ENCODE peak calls at places on chromosomes 5 and 9, in nine cellular contexts. One of them, this sample, is unnamed.

GRCh38 chr5:112417931-112418358 is 1.1 kb downstream of the EPB41L4A start:
- DNase-seq in astrocyte: peak; percentile 4
- DNase-seq in HepG2: no peak
- DNase-seq in A549: no peak
- DNase-seq in fibroblast of lung: peak; percentile 23
- DNase-seq in transverse colon: peak; percentile 50
- DNase-seq in pancreas: peak; percentile 32
- DNase-seq in lower lobe of right lung: peak; percentile 65
- DNase-seq in psoas muscle: peak; percentile 46
- DNase-seq in this sample: no peak

GRCh38 chr9:120307599-120307998 is 272.4 kb downstream of the CDK5RAP2 start:
- DNase-seq in transverse colon: no peak
- DNase-seq in pancreas: no peak
- DNase-seq in fibroblast of lung: no peak
- DNase-seq in astrocyte: no peak
- DNase-seq in A549: no peak
- DNase-seq in HepG2: no peak
- DNase-seq in psoas muscle: no peak
- DNase-seq in lower lobe of right lung: no peak
- DNase-seq in this sample: no peak

GRCh38 chr5:116388564-116389258 is 185.9 kb downstream of the SEMA6A start:
- DNase-seq in lower lobe of right lung: no peak
- DNase-seq in HepG2: no peak
- DNase-seq in pancreas: no peak
- DNase-seq in psoas muscle: no peak
- DNase-seq in astrocyte: no peak
- DNase-seq in transverse colon: no peak
- DNase-seq in fibroblast of lung: no peak
- DNase-seq in A549: no peak
- DNase-seq in this sample: no peak

GRCh38 chr9:136249881-136250559 is 4.4 kb upstream of the QSOX2 start:
- DNase-seq in HepG2: no peak
- DNase-seq in pancreas: peak; percentile 88
- DNase-seq in A549: no peak
- DNase-seq in fibroblast of lung: no peak
- DNase-seq in astrocyte: no peak
- DNase-seq in psoas muscle: no peak
- DNase-seq in lower lobe of right lung: no peak
- DNase-seq in transverse colon: no peak
- DNase-seq in this sample: no peak

GRCh38 chr5:87393331-87393730 is 19.4 kb downstream of the CCNH start:
- DNase-seq in HepG2: no peak
- DNase-seq in psoas muscle: no peak
- DNase-seq in transverse colon: no peak
- DNase-seq in fibroblast of lung: peak; percentile 92
- DNase-seq in astrocyte: peak; percentile 89
- DNase-seq in lower lobe of right lung: no peak
- DNase-seq in A549: peak; percentile 22
- DNase-seq in pancreas: no peak
- DNase-seq in this sample: peak; percentile 58

GRCh38 chr5:168916852-168917251 is 337.7 kb upstream of the PANK3 start:
- DNase-seq in HepG2: no peak
- DNase-seq in fibroblast of lung: peak; percentile 29
- DNase-seq in lower lobe of right lung: no peak
- DNase-seq in pancreas: no peak
- DNase-seq in psoas muscle: no peak
- DNase-seq in astrocyte: peak; percentile 22
- DNase-seq in transverse colon: no peak
- DNase-seq in A549: no peak
- DNase-seq in this sample: no peak

GRCh38 chr5:134637106-134637721 is 4.6 kb upstream of the SAR1B start:
- DNase-seq in pancreas: no peak
- DNase-seq in fibroblast of lung: no peak
- DNase-seq in A549: no peak
- DNase-seq in psoas muscle: no peak
- DNase-seq in astrocyte: no peak
- DNase-seq in lower lobe of right lung: no peak
- DNase-seq in HepG2: no peak
- DNase-seq in transverse colon: no peak
- DNase-seq in this sample: no peak

GRCh38 chr9:78280982-78281668 is 15.8 kb upstream of the PSAT1 start:
- DNase-seq in astrocyte: peak; percentile 85
- DNase-seq in HepG2: peak; percentile 35
- DNase-seq in lower lobe of right lung: peak; percentile 64
- DNase-seq in fibroblast of lung: peak; percentile 88
- DNase-seq in A549: no peak
- DNase-seq in psoas muscle: peak; percentile 70
- DNase-seq in pancreas: peak; percentile 82
- DNase-seq in transverse colon: peak; percentile 14
- DNase-seq in this sample: no peak

GRCh38 chr9:16637218-16637617 is 233.3 kb downstream of the BNC2 start:
- DNase-seq in psoas muscle: no peak
- DNase-seq in astrocyte: peak; percentile 45
- DNase-seq in HepG2: no peak
- DNase-seq in pancreas: no peak
- DNase-seq in lower lobe of right lung: no peak
- DNase-seq in fibroblast of lung: peak; percentile 55
- DNase-seq in transverse colon: no peak
- DNase-seq in A549: peak; percentile 25
- DNase-seq in this sample: no peak

GRCh38 chr5:176624916-176625315 is 5.4 kb downstream of the SNCB start:
- DNase-seq in HepG2: no peak
- DNase-seq in transverse colon: no peak
- DNase-seq in lower lobe of right lung: no peak
- DNase-seq in fibroblast of lung: no peak
- DNase-seq in A549: no peak
- DNase-seq in psoas muscle: no peak
- DNase-seq in pancreas: no peak
- DNase-seq in astrocyte: no peak
- DNase-seq in this sample: no peak

GRCh38 chr5:174828786-174829510 is 104.6 kb downstream of the MSX2 start:
- DNase-seq in transverse colon: no peak
- DNase-seq in HepG2: no peak
- DNase-seq in A549: no peak
- DNase-seq in lower lobe of right lung: no peak
- DNase-seq in astrocyte: peak; percentile 55
- DNase-seq in pancreas: no peak
- DNase-seq in psoas muscle: no peak
- DNase-seq in fibroblast of lung: peak; percentile 56
- DNase-seq in this sample: no peak

GRCh38 chr5:80837679-80838078 is 122.5 kb upstream of the RASGRF2 start:
- DNase-seq in psoas muscle: no peak
- DNase-seq in fibroblast of lung: no peak
- DNase-seq in pancreas: no peak
- DNase-seq in transverse colon: no peak
- DNase-seq in A549: no peak
- DNase-seq in astrocyte: no peak
- DNase-seq in lower lobe of right lung: no peak
- DNase-seq in HepG2: no peak
- DNase-seq in this sample: no peak

GRCh38 chr5:159100022-159100927 is 559 bp upstream of the EBF1 start:
- DNase-seq in psoas muscle: peak; percentile 92
- DNase-seq in astrocyte: peak; percentile 79
- DNase-seq in fibroblast of lung: peak; percentile 88
- DNase-seq in pancreas: peak; percentile 77
- DNase-seq in lower lobe of right lung: peak; percentile 85
- DNase-seq in HepG2: no peak
- DNase-seq in A549: peak; percentile 94
- DNase-seq in transverse colon: peak; percentile 80
- DNase-seq in this sample: peak; percentile 68

DNA sequence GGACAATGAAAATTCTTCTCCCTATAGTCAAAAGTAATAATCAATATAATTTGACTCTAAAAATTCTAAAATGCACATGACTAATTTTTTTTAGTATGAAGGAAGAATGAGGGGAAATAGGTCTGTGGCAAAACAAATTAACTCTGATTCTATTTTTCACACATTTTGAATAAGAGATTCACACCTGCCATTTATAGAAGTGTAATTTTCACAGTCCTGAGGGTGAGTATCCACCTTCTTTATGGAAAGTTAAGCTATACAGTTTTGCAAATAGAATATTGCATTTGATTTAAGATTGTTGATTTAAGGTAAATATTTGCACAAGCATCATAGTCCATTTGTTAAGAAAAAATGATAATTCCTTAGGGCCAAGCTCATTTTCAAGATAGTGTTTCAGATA is 417.7 kb downstream of the CHSY3 start:
- DNase-seq in HepG2: no peak
- DNase-seq in transverse colon: no peak
- DNase-seq in lower lobe of right lung: no peak
- DNase-seq in fibroblast of lung: no peak
- DNase-seq in A549: no peak
- DNase-seq in psoas muscle: no peak
- DNase-seq in pancreas: no peak
- DNase-seq in astrocyte: no peak
- DNase-seq in this sample: no peak
- H3K9me3 ChIP-seq in HepG2: peaks cover 37% of the 10 kb centered on the region
- H3K9me3 ChIP-seq in transverse colon: no peaks in the 10 kb centered on the region
- H3K9me3 ChIP-seq in lower lobe of right lung: peaks cover 12% of the 10 kb centered on the region
- H3K9me3 ChIP-seq in fibroblast of lung: no peaks in the 10 kb centered on the region
- H3K9me3 ChIP-seq in A549: no peaks in the 10 kb centered on the region
- H3K9me3 ChIP-seq in psoas muscle: peaks cover 5% of the 10 kb centered on the region
- H3K9me3 ChIP-seq in pancreas: no peaks in the 10 kb centered on the region
- H3K9me3 ChIP-seq in astrocyte: no peaks in the 10 kb centered on the region
- H3K9me3 ChIP-seq in this sample: no peaks in the 10 kb centered on the region

GRCh38 chr9:27108981-27109541 is at the start of gene TEK:
- DNase-seq in astrocyte: peak; percentile 49
- DNase-seq in psoas muscle: no peak
- DNase-seq in HepG2: no peak
- DNase-seq in lower lobe of right lung: no peak
- DNase-seq in fibroblast of lung: peak; percentile 63
- DNase-seq in pancreas: no peak
- DNase-seq in A549: no peak
- DNase-seq in transverse colon: no peak
- DNase-seq in this sample: no peak
- H3K27ac ChIP-seq in astrocyte: peak within 1 kb of the TSS; percentile 64
- H3K27ac ChIP-seq in psoas muscle: peak within 1 kb of the TSS; percentile 54
- H3K27ac ChIP-seq in HepG2: no peak within 1 kb of the TSS
- H3K27ac ChIP-seq in lower lobe of right lung: peak within 1 kb of the TSS; percentile 65
- H3K27ac ChIP-seq in fibroblast of lung: no peak within 1 kb of the TSS
- H3K27ac ChIP-seq in pancreas: no peak within 1 kb of the TSS
- H3K27ac ChIP-seq in A549: no peak within 1 kb of the TSS
- H3K27ac ChIP-seq in transverse colon: peak within 1 kb of the TSS; percentile 13
- H3K27ac ChIP-seq in this sample: peak within 1 kb of the TSS; percentile 25

GRCh38 chr5:665541-665955 is 27.6 kb downstream of the TPPP start:
- DNase-seq in transverse colon: no peak
- DNase-seq in HepG2: no peak
- DNase-seq in A549: peak; percentile 32
- DNase-seq in lower lobe of right lung: peak; percentile 42
- DNase-seq in pancreas: no peak
- DNase-seq in psoas muscle: no peak
- DNase-seq in fibroblast of lung: no peak
- DNase-seq in astrocyte: no peak
- DNase-seq in this sample: no peak

GRCh38 chr5:664994-665360 is 28.2 kb downstream of the TPPP start:
- DNase-seq in fibroblast of lung: no peak
- DNase-seq in psoas muscle: no peak
- DNase-seq in HepG2: no peak
- DNase-seq in pancreas: no peak
- DNase-seq in astrocyte: no peak
- DNase-seq in transverse colon: no peak
- DNase-seq in lower lobe of right lung: peak; percentile 38
- DNase-seq in A549: no peak
- DNase-seq in this sample: no peak

GRCh38 chr5:663436-664342 is 29.5 kb downstream of the TPPP start:
- DNase-seq in fibroblast of lung: no peak
- DNase-seq in pancreas: no peak
- DNase-seq in lower lobe of right lung: peak; percentile 47
- DNase-seq in A549: no peak
- DNase-seq in transverse colon: peak; percentile 88
- DNase-seq in astrocyte: no peak
- DNase-seq in HepG2: no peak
- DNase-seq in psoas muscle: no peak
- DNase-seq in this sample: no peak

GRCh38 chr5:662751-663435 is 30.3 kb downstream of the TPPP start:
- DNase-seq in pancreas: no peak
- DNase-seq in psoas muscle: peak; percentile 5
- DNase-seq in HepG2: no peak
- DNase-seq in astrocyte: no peak
- DNase-seq in lower lobe of right lung: peak; percentile 38
- DNase-seq in A549: no peak
- DNase-seq in transverse colon: no peak
- DNase-seq in fibroblast of lung: no peak
- DNase-seq in this sample: no peak

GRCh38 chr5:664343-664993 is 28.7 kb downstream of the TPPP start:
- DNase-seq in lower lobe of right lung: peak; percentile 47
- DNase-seq in HepG2: no peak
- DNase-seq in psoas muscle: no peak
- DNase-seq in A549: no peak
- DNase-seq in transverse colon: peak; percentile 63
- DNase-seq in astrocyte: no peak
- DNase-seq in fibroblast of lung: no peak
- DNase-seq in pancreas: peak; percentile 70
- DNase-seq in this sample: no peak
- H3K4me3 ChIP-seq in lower lobe of right lung: no peak overlapping the region
- H3K4me3 ChIP-seq in HepG2: no peak overlapping the region
- H3K4me3 ChIP-seq in psoas muscle: no peak overlapping the region
- H3K4me3 ChIP-seq in A549: no peak overlapping the region
- H3K4me3 ChIP-seq in transverse colon: no peak overlapping the region
- H3K4me3 ChIP-seq in astrocyte: no peak overlapping the region
- H3K4me3 ChIP-seq in fibroblast of lung: no peak overlapping the region
- H3K4me3 ChIP-seq in pancreas: no peak overlapping the region
- H3K4me3 ChIP-seq in this sample: no peak overlapping the region

GRCh38 chr5:140767444-140767843 is 18.5 kb upstream of the PCDHA1 start:
- DNase-seq in pancreas: no peak
- DNase-seq in fibroblast of lung: no peak
- DNase-seq in transverse colon: no peak
- DNase-seq in astrocyte: no peak
- DNase-seq in psoas muscle: no peak
- DNase-seq in lower lobe of right lung: no peak
- DNase-seq in HepG2: no peak
- DNase-seq in A549: no peak
- DNase-seq in this sample: no peak
- H3K9me3 ChIP-seq in pancreas: peaks cover 2% of the 10 kb centered on the region
- H3K9me3 ChIP-seq in fibroblast of lung: no peaks in the 10 kb centered on the region
- H3K9me3 ChIP-seq in transverse colon: peaks cover 92% of the 10 kb centered on the region
- H3K9me3 ChIP-seq in astrocyte: peaks cover 16% of the 10 kb centered on the region
- H3K9me3 ChIP-seq in psoas muscle: peaks cover 83% of the 10 kb centered on the region
- H3K9me3 ChIP-seq in lower lobe of right lung: peaks cover 98% of the 10 kb centered on the region
- H3K9me3 ChIP-seq in HepG2: peaks cover 97% of the 10 kb centered on the region
- H3K9me3 ChIP-seq in A549: peaks cover 79% of the 10 kb centered on the region
- H3K9me3 ChIP-seq in this sample: peaks cover 30% of the 10 kb centered on the region

This sample was measured in AG04450.